ENCODE peak calls at places on chromosomes 3 and 15, in four cellular contexts. C is neuronal stem cell, J is stomach, G is cardiac muscle cell. P is an unnamed sample.

GRCh38 chr3:113222412-113223086 is 11.2 kb downstream of the BOC start:
- DNase-seq in C (no peak), J (no peak), G (no peak), P (no peak)

GRCh38 chr15:52103217-52104207 is 9.1 kb downstream of the BCL2L10 start:
- DNase-seq in C (no peak), J (no peak), G (peak; percentile 92), P (no peak)

GRCh38 chr3:154852515-154852914 is 227.6 kb upstream of the MME start:
- DNase-seq in C (no peak), J (no peak), G (no peak), P (no peak)

GRCh38 chr3:38404286-38404685 is 49.4 kb upstream of the ACVR2B start:
- DNase-seq in C (no peak), J (no peak), G (peak; percentile 88), P (no peak)

GRCh38 chr3:57877116-57877515 is 121.0 kb downstream of the SLMAP start:
- DNase-seq in C (no peak), J (no peak), G (no peak), P (no peak)

GRCh38 chr3:128803307-128803706 is 76.1 kb upstream of the ACAD9 start:
- DNase-seq in C (no peak), J (no peak), G (no peak), P (no peak)

GRCh38 chr3:2106438-2106837 is 7.8 kb downstream of the CNTN4 start:
- DNase-seq in C (no peak), J (no peak), G (no peak), P (no peak)

GRCh38 chr3:149466192-149466591 is 8.3 kb upstream of the TM4SF4 start:
- DNase-seq in C (no peak), J (no peak), G (peak; percentile 92), P (no peak)

GRCh38 chr15:91104111-91104510 is 4.1 kb downstream of the SV2B start:
- DNase-seq in C (no peak), J (no peak), G (no peak), P (no peak)

GRCh38 chr3:46888705-46889104 is 11.2 kb downstream of the PTH1R start:
- DNase-seq in C (no peak), J (no peak), G (no peak), P (no peak)

DNA sequence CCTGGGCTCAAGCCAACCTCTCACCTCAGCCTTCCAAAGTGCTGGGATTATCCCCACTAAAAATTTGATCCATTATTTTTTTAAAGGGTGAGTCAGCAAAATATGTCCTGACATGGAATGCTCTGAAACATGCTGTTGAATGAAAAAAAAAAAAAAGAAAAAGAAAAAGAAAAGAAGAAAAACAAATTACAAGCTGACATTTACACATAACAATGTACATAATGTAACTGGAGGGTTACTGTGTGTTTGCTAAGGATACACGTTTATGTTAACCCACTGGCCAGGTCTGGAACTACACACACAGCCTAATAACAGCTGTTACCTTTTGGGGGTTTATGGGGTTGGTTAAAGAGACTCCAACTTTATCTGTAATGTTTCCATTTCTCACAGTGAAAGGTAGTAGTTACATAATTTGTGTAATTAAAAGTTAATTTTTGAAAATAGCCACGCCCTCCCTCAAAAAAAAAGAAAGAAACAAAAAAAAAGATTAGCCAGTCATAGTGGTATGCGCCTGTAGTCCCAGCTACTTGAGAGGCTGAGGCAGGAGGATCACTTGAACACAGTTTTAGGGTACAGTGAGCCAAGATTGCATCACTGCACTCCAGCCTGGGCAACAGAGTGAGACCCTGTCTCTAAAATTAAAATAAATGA is 3.1 kb upstream of the MESP2 start:
- DNase-seq in C (no peak), J (no peak), G (no peak), P (no peak)
- H3K9me3 ChIP-seq in C (no peaks in the 10 kb centered on the region), J (no peaks in the 10 kb centered on the region), G (no peaks in the 10 kb centered on the region), P (no peaks in the 10 kb centered on the region)

DNA sequence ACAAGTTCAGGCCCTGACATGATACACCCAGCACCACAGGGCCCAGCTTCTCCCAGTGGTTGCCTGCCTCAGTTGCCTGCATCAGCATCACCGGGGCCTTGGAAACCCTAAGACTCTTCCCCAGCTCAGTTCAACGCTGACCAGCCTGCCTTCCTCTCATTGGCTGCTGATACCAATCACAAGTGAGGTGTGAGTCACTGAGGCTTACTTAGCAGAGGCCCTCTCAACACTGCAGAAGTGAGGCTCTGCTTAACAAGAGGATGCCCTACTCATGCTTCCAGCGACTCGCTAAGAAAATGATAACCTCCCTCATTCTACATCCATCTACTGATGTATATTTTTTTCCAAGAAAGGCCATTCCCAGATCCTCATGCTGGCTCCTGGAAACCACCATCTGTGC is 151.9 kb downstream of the ADAMTS17 start:
- DNase-seq in C (no peak), J (no peak), G (peak; percentile 14), P (no peak)
- H3K9me3 ChIP-seq in C (no peaks in the 10 kb centered on the region), J (no peaks in the 10 kb centered on the region), G (no peaks in the 10 kb centered on the region), P (no peaks in the 10 kb centered on the region)

DNA sequence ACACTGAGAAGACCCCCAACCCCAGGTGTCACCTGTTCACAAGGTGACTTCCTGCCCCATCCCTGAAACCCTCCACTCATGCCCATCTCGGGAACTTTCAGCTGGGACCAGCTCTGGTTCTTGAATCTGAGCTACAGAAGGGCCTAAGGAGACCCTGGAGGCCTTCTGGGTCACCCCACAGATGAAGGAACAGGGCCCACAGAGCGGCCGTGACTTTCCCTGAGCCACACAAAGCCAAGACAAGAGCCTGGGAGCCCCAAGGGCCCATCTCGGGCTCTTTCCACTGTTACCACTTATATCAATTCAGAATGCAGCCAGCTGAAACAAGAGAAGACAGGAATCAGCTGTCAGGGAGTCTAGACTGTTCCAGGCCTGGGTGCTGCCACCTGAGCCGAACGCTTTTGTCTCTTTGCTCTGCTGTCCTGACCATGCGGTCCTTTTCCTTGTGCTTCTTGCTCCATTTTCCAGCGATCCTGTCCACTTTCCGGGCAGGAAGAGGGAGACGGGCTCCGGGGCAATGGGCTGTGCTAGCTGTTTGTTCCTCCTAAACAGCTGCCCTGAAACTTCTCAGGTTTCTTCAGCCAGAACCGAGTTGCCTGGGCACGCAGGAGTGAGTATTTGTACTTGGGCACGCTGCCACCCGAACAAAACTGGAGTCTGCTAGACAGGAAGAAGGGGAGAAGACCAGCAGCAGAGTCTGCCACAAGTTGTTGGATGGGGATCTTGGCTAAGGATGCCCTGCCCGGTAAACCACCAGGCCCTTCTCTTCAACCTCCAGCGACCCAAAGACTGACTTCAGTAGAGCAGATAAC is 28.0 kb upstream of the PIGZ start:
- DNase-seq in C (no peak), J (no peak), G (no peak), P (no peak)
- H3K9me3 ChIP-seq in C (no peaks in the 10 kb centered on the region), J (no peaks in the 10 kb centered on the region), G (no peaks in the 10 kb centered on the region), P (no peaks in the 10 kb centered on the region)

DNA sequence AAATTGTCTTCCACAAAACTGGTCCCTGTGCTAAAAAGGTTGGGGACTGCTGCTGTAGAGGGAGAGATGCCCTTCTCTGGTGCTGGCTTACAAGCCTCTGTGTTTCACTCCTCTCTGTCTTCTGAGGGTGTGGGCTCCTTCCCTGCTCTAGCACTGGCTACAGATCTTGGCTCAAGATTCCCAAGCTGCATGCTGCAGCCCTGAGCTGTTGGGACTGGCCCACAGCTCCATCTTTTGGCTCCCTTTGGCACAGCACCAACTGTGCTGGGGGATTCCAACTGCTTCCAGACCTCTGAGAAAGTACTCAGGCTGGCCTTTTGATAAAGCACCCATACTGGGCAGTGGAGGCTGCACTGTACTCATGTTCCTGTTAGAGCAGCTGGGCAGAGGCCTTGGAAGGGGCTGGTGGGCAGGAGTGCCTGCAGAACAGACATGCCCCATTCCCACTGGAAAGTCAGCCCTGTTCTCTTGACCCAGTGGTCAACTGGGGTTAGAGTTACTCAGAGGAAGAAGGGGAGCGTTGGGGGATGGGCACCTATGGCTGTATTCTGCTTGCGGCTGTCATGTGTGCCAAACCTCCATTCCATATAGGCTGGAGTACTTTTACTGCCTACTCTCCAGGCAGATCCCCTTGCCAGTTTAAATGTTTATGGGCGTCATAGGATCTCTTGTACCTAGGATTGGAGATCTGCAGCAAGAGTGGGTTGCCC is 55.7 kb downstream of the GALK2 start:
- DNase-seq in C (peak; percentile 23), J (peak; percentile 28), G (peak; percentile 81), P (no peak)
- H3K9me3 ChIP-seq in C (peaks cover 7% of the 10 kb centered on the region), J (peaks cover 7% of the 10 kb centered on the region), G (no peaks in the 10 kb centered on the region), P (no peaks in the 10 kb centered on the region)

GRCh38 chr15:22257668-22258401 is 177.5 kb downstream of the OR4M2 start:
- DNase-seq in C (no peak), J (no peak), G (no peak), P (no peak)

GRCh38 chr15:22259881-22260421 is 179.6 kb downstream of the OR4M2 start:
- DNase-seq in C (no peak), J (no peak), G (no peak), P (no peak)

GRCh38 chr15:22253676-22254408 is 173.5 kb downstream of the OR4M2 start:
- DNase-seq in C (no peak), J (no peak), G (no peak), P (no peak)

GRCh38 chr15:22258402-22259150 is 178.2 kb downstream of the OR4M2 start:
- DNase-seq in C (no peak), J (no peak), G (no peak), P (no peak)

DNA sequence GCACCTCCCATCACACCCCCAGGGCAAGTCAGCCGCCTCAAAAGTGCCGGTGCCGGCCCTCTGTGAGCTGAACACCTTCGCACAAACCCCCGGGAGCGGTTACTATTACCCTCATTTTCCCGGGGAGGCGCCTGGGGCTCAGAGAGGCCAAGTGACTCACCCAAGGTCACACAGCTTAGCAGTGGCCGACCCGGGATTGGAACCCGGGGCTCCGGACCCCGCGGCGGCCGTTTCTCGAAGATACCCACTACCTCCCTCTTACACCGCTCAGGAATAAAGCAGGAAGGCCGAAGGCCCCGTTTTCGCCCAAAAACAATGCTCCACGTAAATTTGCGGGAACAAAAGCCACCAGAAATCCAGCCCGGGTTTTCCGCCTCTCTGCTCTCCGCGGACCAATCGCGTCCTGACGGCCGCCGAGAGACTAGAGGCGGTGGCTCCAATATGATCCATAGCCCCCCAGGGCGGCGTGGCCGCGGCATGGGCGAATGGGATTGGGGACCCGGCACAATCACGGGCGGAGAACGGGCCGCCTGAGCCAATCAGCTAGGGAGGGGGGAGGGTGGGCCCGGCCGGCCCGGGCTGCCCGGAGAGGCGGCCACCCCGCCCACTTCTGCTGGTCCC is 176.8 kb downstream of the OR4M2 start:
- DNase-seq in C (no peak), J (no peak), G (no peak), P (no peak)
- H3K9me3 ChIP-seq in C (no peaks in the 10 kb centered on the region), J (peaks cover 7% of the 10 kb centered on the region), G (no peaks in the 10 kb centered on the region), P (no peaks in the 10 kb centered on the region)

GRCh38 chr3:19598870-19599269 is 335.1 kb downstream of the EFHB start:
- DNase-seq in C (no peak), J (no peak), G (no peak), P (no peak)
- H3K9me3 ChIP-seq in C (no peaks in the 10 kb centered on the region), J (no peaks in the 10 kb centered on the region), G (no peaks in the 10 kb centered on the region), P (no peaks in the 10 kb centered on the region)

GRCh38 chr15:25056484-25057429 is 102.0 kb downstream of the SNRPN start:
- DNase-seq in C (no peak), J (peak; percentile 17), G (no peak), P (no peak)
- H3K9me3 ChIP-seq in C (peaks cover 100% of the 10 kb centered on the region), J (peaks cover 100% of the 10 kb centered on the region), G (peaks cover 14% of the 10 kb centered on the region), P (peaks cover 65% of the 10 kb centered on the region)

GRCh38 chr3:44499149-44499898 is 21.9 kb upstream of the ZNF445 start:
- DNase-seq in C (no peak), J (no peak), G (no peak), P (no peak)
- H3K9me3 ChIP-seq in C (peaks cover 88% of the 10 kb centered on the region), J (peaks cover 94% of the 10 kb centered on the region), G (no peaks in the 10 kb centered on the region), P (peaks cover 10% of the 10 kb centered on the region)